ENCODE peak calls at places on chromosomes 5 and 9, in ten cellular contexts. V is HFFc6; T is GM12865; O is neural progenitor cell; X is CD4-positive, alpha-beta T cell; S is tibial artery; P is neural crest cell; U is psoas muscle; H is endodermal cell; J is cardiac fibroblast. D is an unnamed sample.

GRCh38 chr5:51376504-51376903 is 6.7 kb upstream of the ISL1 start:
- DNase-seq in V (no peak), T (no peak), O (peak), X (no peak), S (no peak), P (no peak), U (no peak), H (peak), J (no peak), D (no peak)

GRCh38 chr5:72355706-72356299 is 35.6 kb downstream of the PTCD2 start:
- DNase-seq in V (peak), T (no peak), O (peak), X (no peak), S (peak), P (peak), U (peak), H (peak), J (peak), D (no peak)

GRCh38 chr5:78958672-78959410 is 26.3 kb downstream of the ARSB start:
- DNase-seq in V (no peak), T (no peak), O (peak), X (no peak), S (no peak), P (no peak), U (no peak), H (no peak), J (no peak), D (no peak)

GRCh38 chr9:5529683-5530221 is 19.4 kb downstream of the PDCD1LG2 start:
- DNase-seq in V (no peak), T (peak), O (no peak), X (no peak), S (no peak), P (no peak), U (no peak), H (no peak), J (peak), D (no peak)

GRCh38 chr5:103523319-103523718 is 39.3 kb downstream of the NUDT12 start:
- DNase-seq in V (no peak), T (no peak), O (no peak), X (no peak), S (no peak), P (no peak), U (no peak), H (no peak), J (no peak), D (no peak)

GRCh38 chr9:24257726-24258125 is 288.0 kb downstream of the IZUMO3 start:
- DNase-seq in V (no peak), T (no peak), O (no peak), X (no peak), S (no peak), P (no peak), U (no peak), H (no peak), J (no peak), D (no peak)

GRCh38 chr9:104993291-104993963 is 65.5 kb upstream of the ABCA1 start:
- DNase-seq in V (peak), T (no peak), O (peak), X (no peak), S (peak), P (no peak), U (peak), H (peak), J (peak), D (no peak)

GRCh38 chr5:110414360-110414759 is 312.1 kb downstream of the TMEM232 start:
- DNase-seq in V (no peak), T (peak), O (peak), X (no peak), S (no peak), P (no peak), U (no peak), H (no peak), J (peak), D (no peak)

GRCh38 chr5:10601246-10602030 is 37.6 kb downstream of the ANKRD33B start:
- DNase-seq in V (peak), T (peak), O (no peak), X (no peak), S (peak), P (no peak), U (peak), H (peak), J (peak), D (no peak)

GRCh38 chr9:38417003-38417965 is 7.0 kb downstream of the IGFBPL1 start:
- DNase-seq in V (no peak), T (peak), O (peak), X (no peak), S (no peak), P (peak), U (no peak), H (peak), J (no peak), D (no peak)

GRCh38 chr5:159340511-159340910 is 10.2 kb upstream of the IL12B start:
- DNase-seq in V (no peak), T (no peak), O (no peak), X (no peak), S (no peak), P (no peak), U (no peak), H (no peak), J (no peak), D (no peak)

GRCh38 chr9:5608298-5609254 is 20.3 kb upstream of the RIC1 start:
- DNase-seq in V (no peak), T (peak), O (no peak), X (no peak), S (no peak), P (no peak), U (no peak), H (no peak), J (peak), D (no peak)

GRCh38 chr9:82531795-82532194 is 531.1 kb downstream of the RASEF start:
- DNase-seq in V (no peak), T (no peak), O (no peak), X (no peak), S (no peak), P (no peak), U (no peak), H (no peak), J (no peak), D (no peak)

GRCh38 chr5:174064171-174064570 is 18.7 kb downstream of the NSG2 start:
- DNase-seq in V (no peak), T (no peak), O (no peak), X (no peak), S (no peak), P (no peak), U (no peak), H (peak), J (no peak), D (no peak)

GRCh38 chr9:4596165-4596922 is 65.8 kb upstream of the PLPP6 start:
- DNase-seq in V (no peak), T (peak), O (peak), X (peak), S (no peak), P (no peak), U (no peak), H (no peak), J (no peak), D (no peak)

GRCh38 chr9:82488319-82488701 is 499.7 kb downstream of the SPATA31D1 start:
- DNase-seq in V (no peak), T (no peak), O (no peak), X (no peak), S (no peak), P (no peak), U (no peak), H (no peak), J (no peak), D (no peak)

GRCh38 chr5:73338201-73339126 is 110.1 kb downstream of the FOXD1 start:
- DNase-seq in V (peak), T (no peak), O (no peak), X (no peak), S (peak), P (no peak), U (no peak), H (no peak), J (peak), D (no peak)

GRCh38 chr9:121998513-121999049 is 94.5 kb downstream of the TTLL11 start:
- DNase-seq in V (no peak), T (no peak), O (no peak), X (no peak), S (no peak), P (no peak), U (no peak), H (peak), J (no peak), D (no peak)

DNA sequence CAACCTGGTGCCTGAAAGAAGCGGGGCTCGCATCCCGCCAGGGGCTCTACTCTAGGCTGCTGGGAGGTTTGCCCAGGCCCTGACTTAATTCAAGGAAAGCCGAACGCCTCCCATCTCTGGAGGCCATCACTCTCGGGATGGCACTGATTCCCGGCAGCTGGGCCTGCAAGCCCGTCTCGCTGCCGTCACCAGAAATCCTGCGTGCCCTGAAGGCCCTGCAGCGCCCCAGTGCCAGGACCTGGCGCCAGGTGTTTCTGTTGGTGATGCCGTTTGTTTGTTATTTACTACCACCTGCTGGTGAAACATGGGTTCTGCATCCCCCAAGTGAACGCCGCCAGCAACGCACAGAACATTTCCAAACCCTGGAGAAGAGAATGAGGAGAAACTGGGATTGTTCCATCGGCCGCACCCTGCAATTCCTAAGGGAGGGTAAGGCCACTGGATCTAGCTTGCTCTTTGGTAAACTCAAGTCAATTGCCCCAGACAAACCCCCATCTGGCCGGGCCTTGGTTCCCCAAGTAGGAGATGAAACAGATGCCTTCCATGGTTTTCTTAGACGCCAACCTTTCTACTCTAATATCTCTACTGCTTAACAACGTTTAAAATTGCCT is 77.9 kb downstream of the AK8 start:
- DNase-seq in V (peak), T (peak), O (peak), X (peak), S (peak), P (peak), U (peak), H (peak), J (peak), D (no peak)
- TF ChIP-seq CTCF in V (peak), T (peak), O (peak), X (peak), S (peak), P (peak), U (peak), H (peak), J (peak), D (peak)

GRCh38 chr5:138579517-138579863 is 4.3 kb upstream of the HSPA9 start:
- DNase-seq in V (no peak), T (no peak), O (no peak), X (no peak), S (no peak), P (no peak), U (no peak), H (no peak), J (no peak), D (no peak)
- TF ChIP-seq CTCF in V (peak), T (no peak), O (no peak), X (no peak), S (no peak), P (no peak), U (no peak), H (peak), J (no peak), D (no peak)

DNA sequence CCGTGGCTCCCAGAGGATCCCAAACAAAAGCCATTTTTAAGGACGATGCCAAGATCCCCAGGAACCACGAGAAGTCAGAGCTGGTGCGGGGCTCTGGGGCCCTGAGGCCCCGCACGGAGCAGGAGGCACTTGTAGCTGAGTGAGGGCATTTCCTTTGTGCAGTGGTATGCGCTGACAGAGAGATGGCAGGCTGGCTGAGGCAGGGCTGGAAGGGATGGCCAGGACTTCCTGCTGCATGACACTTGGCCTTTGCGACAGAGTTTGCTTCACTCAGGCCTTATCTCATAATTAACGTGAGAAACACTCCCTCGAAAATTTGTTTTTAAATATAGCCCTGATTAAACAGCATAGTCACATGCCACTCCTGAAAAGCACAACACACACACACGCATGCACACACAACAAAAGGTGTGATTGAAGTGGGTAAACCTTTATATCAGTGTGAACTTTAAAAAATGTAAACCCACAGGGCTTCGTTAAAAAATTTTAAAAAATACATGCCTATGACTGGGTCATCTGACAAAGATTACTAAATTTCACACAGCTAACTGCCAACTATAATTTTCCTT is 536.6 kb downstream of the PDE4D start:
- DNase-seq in V (no peak), T (no peak), O (peak), X (no peak), S (peak), P (no peak), U (peak), H (peak), J (no peak), D (no peak)
- TF ChIP-seq CTCF in V (no peak), T (no peak), O (no peak), X (no peak), S (no peak), P (no peak), U (no peak), H (peak), J (no peak), D (no peak)

GRCh38 chr9:95193480-95193879 is 124.0 kb downstream of the FANCC start:
- DNase-seq in V (no peak), T (no peak), O (no peak), X (no peak), S (no peak), P (no peak), U (no peak), H (no peak), J (no peak), D (no peak)

GRCh38 chr9:95190413-95190812 is 127.1 kb downstream of the FANCC start:
- DNase-seq in V (no peak), T (no peak), O (no peak), X (no peak), S (no peak), P (no peak), U (no peak), H (no peak), J (no peak), D (no peak)

GRCh38 chr9:95189230-95190098 is 128.0 kb downstream of the FANCC start:
- DNase-seq in V (no peak), T (no peak), O (no peak), X (no peak), S (peak), P (no peak), U (no peak), H (no peak), J (peak), D (no peak)

GRCh38 chr9:95192631-95193030 is 124.9 kb downstream of the FANCC start:
- DNase-seq in V (no peak), T (no peak), O (no peak), X (no peak), S (no peak), P (no peak), U (no peak), H (no peak), J (no peak), D (no peak)

DNA sequence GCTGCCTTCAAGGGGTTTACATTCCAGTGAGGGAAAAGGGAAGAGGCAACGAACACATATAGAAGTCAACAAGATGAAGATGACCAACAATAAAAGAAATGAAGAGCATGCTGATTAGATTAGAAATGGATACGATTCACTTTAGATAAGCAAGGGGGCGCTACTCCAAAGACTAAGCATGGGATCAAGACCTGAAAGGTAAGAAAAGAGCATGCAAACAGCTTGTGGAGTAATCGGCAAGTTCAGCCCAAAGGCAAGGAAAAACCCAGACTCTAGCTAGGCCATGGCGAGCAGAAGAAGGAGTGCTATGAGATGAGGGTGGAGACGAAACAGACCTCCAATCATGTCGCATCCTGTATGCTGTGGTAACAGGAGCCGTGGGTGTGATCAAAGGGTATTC is 124.4 kb downstream of the FANCC start:
- DNase-seq in V (no peak), T (no peak), O (peak), X (no peak), S (no peak), P (no peak), U (no peak), H (peak), J (no peak), D (no peak)
- TF ChIP-seq CTCF in V (peak), T (no peak), O (peak), X (no peak), S (no peak), P (peak), U (no peak), H (peak), J (no peak), D (no peak)

GRCh38 chr9:129720865-129721545 is 31.8 kb downstream of the PTGES start:
- DNase-seq in V (no peak), T (no peak), O (no peak), X (no peak), S (no peak), P (no peak), U (no peak), H (no peak), J (no peak), D (no peak)
- TF ChIP-seq CTCF in V (peak), T (peak), O (no peak), X (no peak), S (no peak), P (peak), U (no peak), H (peak), J (no peak), D (no peak)

DNA sequence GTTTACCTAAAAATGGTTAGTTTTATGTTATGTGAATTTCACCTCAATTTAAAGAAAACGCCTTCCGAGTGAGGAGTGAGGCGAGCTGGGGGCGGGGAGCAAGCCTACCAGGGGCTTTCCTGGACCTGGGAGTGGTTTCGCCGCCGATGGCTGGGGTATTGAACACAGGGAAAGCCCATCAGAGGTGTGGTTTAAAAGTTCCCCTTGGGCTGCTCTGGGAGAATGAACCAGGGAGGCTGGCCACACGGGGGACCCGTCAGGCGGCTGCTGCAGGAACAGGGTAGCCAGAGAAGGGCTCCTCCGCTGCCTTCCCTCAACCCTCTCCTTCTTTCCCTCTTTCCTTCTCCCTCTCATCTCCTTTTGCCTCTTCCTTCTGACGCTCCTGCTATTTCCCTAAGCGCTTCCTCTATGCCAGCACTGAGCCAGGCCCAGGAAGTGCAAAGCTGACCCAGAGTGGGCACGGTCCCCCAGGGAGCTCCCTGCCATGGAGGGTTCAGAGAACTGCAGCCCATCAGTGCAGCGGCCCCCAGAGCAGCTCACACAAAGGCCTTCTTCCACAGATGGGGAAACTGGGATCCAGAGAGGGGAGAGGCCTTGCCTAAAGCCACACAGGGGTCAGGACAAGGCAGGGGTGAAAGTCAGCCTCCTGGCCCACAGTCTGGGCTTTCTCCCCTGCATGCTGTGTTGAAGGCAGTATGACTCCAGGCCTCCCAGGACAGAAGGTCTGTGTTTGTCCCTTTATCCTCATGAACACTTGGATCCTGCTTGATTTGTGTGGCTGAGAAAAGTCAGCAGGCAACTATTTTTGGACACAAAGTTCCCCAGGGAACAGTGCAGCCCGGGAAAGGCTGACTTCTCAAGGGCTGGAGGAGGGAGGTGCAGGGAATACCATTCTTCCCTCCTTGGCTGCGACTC is 4.6 kb downstream of the AKNA start:
- DNase-seq in V (peak), T (peak), O (peak), X (peak), S (peak), P (no peak), U (peak), H (peak), J (peak), D (no peak)
- TF ChIP-seq CTCF in V (peak), T (peak), O (peak), X (no peak), S (peak), P (no peak), U (no peak), H (peak), J (peak), D (no peak)

GRCh38 chr9:34547960-34548603 is 25.3 kb upstream of the ENHO start:
- DNase-seq in V (peak), T (peak), O (peak), X (peak), S (peak), P (peak), U (peak), H (peak), J (peak), D (peak)
- TF ChIP-seq CTCF in V (peak), T (peak), O (peak), X (peak), S (peak), P (peak), U (peak), H (peak), J (peak), D (peak)

DNA sequence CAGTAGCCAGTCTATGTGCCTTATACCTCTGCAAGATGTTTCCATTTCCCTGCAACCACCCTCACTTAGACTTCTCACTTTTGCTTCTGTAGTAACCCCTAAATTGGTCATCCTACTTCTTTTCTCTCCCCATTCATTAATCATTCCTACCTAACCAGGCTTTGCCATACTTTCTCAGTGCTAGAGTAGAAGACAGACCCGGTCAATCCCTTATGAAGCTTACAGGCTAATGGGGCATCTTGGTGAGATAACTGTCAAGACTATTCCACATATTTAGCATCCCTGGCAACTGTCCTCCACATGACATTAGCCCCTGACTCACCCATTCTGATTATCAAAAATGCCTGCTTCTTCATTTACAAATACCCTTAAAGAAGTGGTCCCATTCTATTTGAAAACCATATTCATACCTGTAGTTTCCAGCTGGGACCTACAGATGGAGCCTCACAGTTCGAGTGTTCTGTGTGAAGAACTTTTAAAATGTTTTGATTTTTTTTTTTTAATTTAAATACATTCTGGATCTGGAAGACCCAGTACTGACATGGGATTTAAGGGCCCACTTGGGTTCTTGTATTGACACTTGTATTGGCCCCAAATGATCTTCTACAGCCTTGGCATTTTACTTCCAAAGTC is 21.0 kb downstream of the F2RL2 start:
- DNase-seq in V (no peak), T (no peak), O (no peak), X (no peak), S (no peak), P (no peak), U (no peak), H (no peak), J (peak), D (no peak)
- TF ChIP-seq CTCF in V (peak), T (no peak), O (peak), X (no peak), S (no peak), P (peak), U (no peak), H (peak), J (peak), D (peak)

GRCh38 chr9:134641173-134641985 is at the start of gene COL5A1:
- DNase-seq in V (peak), T (no peak), O (peak), X (peak), S (peak), P (peak), U (peak), H (peak), J (peak), D (peak)
- TF ChIP-seq CTCF in V (peak), T (no peak), O (no peak), X (no peak), S (peak), P (peak), U (peak), H (peak), J (no peak), D (no peak)